ENCODE peak calls at places on chromosome 15, in nine cellular contexts. Q, I, J, U, F, C, S, B and Z are unnamed samples.

GRCh38 chr15:90581771-90582471 is 52.2 kb downstream of the CRTC3 start:
- DNase-seq in U (no peak), Q (no peak), B (no peak), J (no peak), C (no peak), I (no peak), S (peak), F (no peak), Z (no peak)

GRCh38 chr15:75033809-75034208 is 10.4 kb downstream of the PPCDC start:
- DNase-seq in J (no peak), C (no peak), S (peak), I (no peak), B (no peak), Q (no peak), U (no peak), F (no peak), Z (no peak)

GRCh38 chr15:34984884-34985630 is 3.0 kb downstream of the ZNF770 start:
- DNase-seq in B (peak), C (no peak), U (no peak), J (no peak), F (no peak), S (no peak), Q (peak), I (no peak), Z (peak)

GRCh38 chr15:82129144-82129692 is 83.4 kb upstream of the MEX3B start:
- DNase-seq in S (no peak), U (no peak), C (no peak), Q (no peak), I (no peak), F (no peak), B (no peak), J (no peak), Z (no peak)

GRCh38 chr15:61656391-61656790 is 403.9 kb downstream of the VPS13C start:
- DNase-seq in I (no peak), S (no peak), U (no peak), Q (no peak), B (no peak), J (no peak), C (no peak), F (no peak), Z (no peak)

GRCh38 chr15:75796321-75796720 is 46.9 kb upstream of the UBE2Q2 start:
- DNase-seq in S (no peak), Q (no peak), C (no peak), U (no peak), B (no peak), J (no peak), I (no peak), F (no peak), Z (no peak)

GRCh38 chr15:80898040-80898439 is 91.6 kb downstream of the MESD start:
- DNase-seq in B (no peak), S (no peak), Q (no peak), I (no peak), U (no peak), J (no peak), F (no peak), C (no peak), Z (no peak)

GRCh38 chr15:86591994-86592746 is 512.5 kb downstream of the AGBL1 start:
- DNase-seq in C (no peak), B (no peak), F (no peak), Q (no peak), J (no peak), S (no peak), U (no peak), I (no peak), Z (no peak)

GRCh38 chr15:39442898-39443297 is 138.0 kb upstream of the THBS1 start:
- DNase-seq in B (no peak), Q (peak), J (no peak), I (no peak), F (no peak), U (no peak), C (no peak), S (no peak), Z (no peak)

GRCh38 chr15:34865531-34865930 is 70.2 kb upstream of the ACTC1 start:
- DNase-seq in S (no peak), U (no peak), F (no peak), B (no peak), J (no peak), Q (no peak), C (no peak), I (no peak), Z (no peak)

GRCh38 chr15:58080398-58080797 is 14.9 kb upstream of the ALDH1A2 start:
- DNase-seq in I (no peak), C (no peak), J (no peak), B (no peak), U (no peak), S (no peak), F (no peak), Q (no peak), Z (no peak)

GRCh38 chr15:55420171-55420871 is 12.0 kb downstream of the PIERCE2 start:
- DNase-seq in I (no peak), F (no peak), U (no peak), S (no peak), B (no peak), J (no peak), C (no peak), Q (no peak), Z (no peak)

GRCh38 chr15:90531147-90531546 is 1.4 kb downstream of the CRTC3 start:
- DNase-seq in B (no peak), C (no peak), I (no peak), U (peak), F (no peak), J (no peak), Q (no peak), S (peak), Z (no peak)

GRCh38 chr15:66252411-66253295 is 897 bp downstream of the MEGF11 start:
- DNase-seq in I (peak), C (peak), J (peak), Q (peak), B (peak), F (peak), U (peak), S (peak), Z (peak)

GRCh38 chr15:22891426-22892210 is 53.2 kb downstream of the NIPA2 start:
- DNase-seq in S (no peak), I (no peak), U (no peak), J (no peak), Q (no peak), F (no peak), B (no peak), C (no peak), Z (no peak)

GRCh38 chr15:66820474-66821258 is 118.6 kb downstream of the SMAD6 start:
- DNase-seq in Q (no peak), C (no peak), F (no peak), S (peak), I (no peak), J (no peak), B (no peak), U (no peak), Z (no peak)

GRCh38 chr15:64842099-64842940 is 605 bp downstream of the PLEKHO2 start:
- DNase-seq in B (no peak), J (no peak), U (peak), F (peak), C (no peak), Q (peak), S (peak), I (no peak), Z (peak)

GRCh38 chr15:88202231-88202630 is 54.3 kb downstream of the NTRK3 start:
- DNase-seq in B (no peak), Q (no peak), U (no peak), S (no peak), F (no peak), J (no peak), I (no peak), C (no peak), Z (no peak)

GRCh38 chr15:51579012-51579411 is 43.6 kb downstream of the DMXL2 start:
- DNase-seq in I (no peak), J (no peak), C (no peak), B (no peak), F (no peak), U (no peak), S (no peak), Q (no peak), Z (peak)

GRCh38 chr15:35444557-35445204 is 101.3 kb downstream of the DPH6 start:
- DNase-seq in B (peak), Q (peak), S (no peak), I (peak), F (no peak), C (no peak), U (peak), J (no peak), Z (peak)